ENCODE peak calls at places on chromosomes 16 and 17, in eight cellular contexts. L, J, H, B, Y, M, P and G are unnamed samples.

GRCh38 chr17:13537211-13537610 is 64.5 kb downstream of the HS3ST3A1 start:
- DNase-seq in Y (no peak), M (no peak), H (no peak), P (no peak), L (no peak), B (no peak), J (no peak), G (no peak)

GRCh38 chr17:16013943-16014407 is 14.4 kb downstream of the TTC19 start:
- DNase-seq in B (no peak), P (no peak), J (peak), L (no peak), Y (peak), M (no peak), H (no peak), G (no peak)

GRCh38 chr17:74272731-74273201 is 1.3 kb upstream of the DNAI2 start:
- DNase-seq in L (no peak), B (no peak), Y (no peak), J (no peak), H (no peak), P (no peak), M (no peak), G (no peak)

GRCh38 chr16:27465483-27465879 is 63.5 kb downstream of the IL21R start:
- DNase-seq in Y (no peak), B (no peak), P (no peak), H (peak), J (no peak), M (no peak), L (no peak), G (no peak)

GRCh38 chr17:29592850-29593545 is at the start of gene ANKRD13B:
- DNase-seq in L (no peak), M (no peak), P (peak), Y (no peak), H (peak), B (peak), J (no peak), G (peak)

GRCh38 chr16:63719926-63720325 is 1401.9 kb downstream of the CDH11 start:
- DNase-seq in H (no peak), P (no peak), Y (no peak), J (no peak), B (no peak), L (no peak), M (no peak), G (no peak)

GRCh38 chr17:69012895-69013805 is 47.6 kb downstream of the ABCA9 start:
- DNase-seq in M (no peak), J (no peak), L (no peak), Y (no peak), B (no peak), H (no peak), P (no peak), G (no peak)

GRCh38 chr16:55588799-55589198 is 22.3 kb downstream of the CAPNS2 start:
- DNase-seq in H (no peak), B (no peak), M (no peak), J (no peak), L (no peak), P (no peak), Y (no peak), G (no peak)

GRCh38 chr16:11007714-11008240 is 63.4 kb downstream of the CLEC16A start:
- DNase-seq in J (no peak), M (no peak), Y (no peak), B (no peak), P (no peak), H (no peak), L (no peak), G (no peak)

GRCh38 chr16:11203111-11203623 is 52.8 kb downstream of the SOCS1 start:
- DNase-seq in B (no peak), Y (no peak), P (no peak), J (no peak), M (no peak), L (no peak), H (no peak), G (no peak)

GRCh38 chr16:10390867-10391266 is 5.0 kb downstream of the ATF7IP2 start:
- DNase-seq in L (no peak), H (no peak), J (no peak), B (no peak), M (no peak), P (no peak), Y (no peak), G (no peak)

GRCh38 chr17:79482719-79483118 is 128.1 kb downstream of the RBFOX3 start:
- DNase-seq in J (no peak), B (no peak), P (no peak), M (no peak), L (no peak), H (no peak), Y (no peak), G (no peak)

GRCh38 chr17:6041261-6041660 is 28.9 kb upstream of the WSCD1 start:
- DNase-seq in Y (no peak), J (no peak), H (peak), L (no peak), M (no peak), B (no peak), P (no peak), G (no peak)

GRCh38 chr16:89949121-89949742 is 677 bp downstream of the DEF8 start:
- DNase-seq in M (no peak), P (no peak), L (no peak), H (peak), J (no peak), B (no peak), Y (no peak), G (no peak)

GRCh38 chr17:79388556-79389295 is 222.1 kb downstream of the RBFOX3 start:
- DNase-seq in Y (no peak), B (peak), L (no peak), M (no peak), P (peak), J (peak), H (peak), G (no peak)

GRCh38 chr17:36136439-36136838 is 32.8 kb downstream of the CCL4 start:
- DNase-seq in H (no peak), M (no peak), J (no peak), L (no peak), B (no peak), Y (no peak), P (no peak), G (no peak)

GRCh38 chr16:2983706-2984136 is 3.5 kb upstream of the PKMYT1 start:
- DNase-seq in B (peak), P (peak), L (peak), H (peak), J (peak), M (peak), Y (peak), G (peak)

GRCh38 chr17:36850794-36851193 is 86.5 kb upstream of the LHX1 start:
- DNase-seq in J (peak), Y (no peak), L (no peak), H (no peak), M (no peak), P (no peak), B (no peak), G (no peak)

GRCh38 chr16:68399456-68399855 is 48.9 kb downstream of the SMPD3 start:
- DNase-seq in L (no peak), P (no peak), B (no peak), J (no peak), Y (no peak), M (no peak), H (peak), G (no peak)

GRCh38 chr16:56584276-56584675 is 5.1 kb upstream of the MT3 start:
- DNase-seq in B (no peak), J (no peak), L (no peak), H (no peak), P (no peak), M (no peak), Y (no peak), G (no peak)

GRCh38 chr17:28526381-28526780 is 20.2 kb downstream of the FOXN1 start:
- DNase-seq in P (no peak), H (no peak), J (no peak), M (no peak), Y (no peak), L (no peak), B (no peak), G (no peak)

GRCh38 chr17:42809250-42809649 is 10.6 kb downstream of the CNTD1 start:
- DNase-seq in Y (peak), L (peak), H (no peak), J (peak), B (no peak), M (no peak), P (no peak), G (no peak)

GRCh38 chr17:1995321-1996242 is 29.6 kb downstream of the RTN4RL1 start:
- DNase-seq in Y (no peak), B (no peak), H (no peak), P (no peak), L (no peak), J (no peak), M (no peak), G (no peak)

GRCh38 chr16:81798311-81799137 is 19.4 kb downstream of the PLCG2 start:
- DNase-seq in B (peak), J (no peak), Y (no peak), M (no peak), L (no peak), P (no peak), H (peak), G (no peak)

GRCh38 chr16:78738557-78738956 is 639.1 kb downstream of the WWOX start:
- DNase-seq in P (no peak), B (no peak), Y (no peak), L (no peak), H (no peak), M (no peak), J (no peak), G (no peak)

GRCh38 chr17:29595107-29595942 is 2.4 kb downstream of the ANKRD13B start:
- DNase-seq in Y (no peak), M (no peak), H (no peak), L (no peak), P (no peak), B (no peak), J (no peak), G (no peak)

GRCh38 chr17:66369830-66370229 is 67.4 kb downstream of the PRKCA start:
- DNase-seq in M (no peak), Y (no peak), L (no peak), H (no peak), J (no peak), P (no peak), B (no peak), G (no peak)

GRCh38 chr17:33292981-33293867 is at the start of gene ASIC2:
- DNase-seq in B (no peak), Y (no peak), H (peak), P (peak), L (no peak), M (no peak), J (no peak), G (no peak)

GRCh38 chr16:84844049-84844350 is 24.2 kb downstream of the CRISPLD2 start:
- DNase-seq in P (no peak), Y (no peak), B (no peak), M (no peak), H (no peak), J (no peak), L (no peak), G (no peak)

GRCh38 chr17:1769826-1770477 is 8.1 kb downstream of the SERPINF1 start:
- DNase-seq in J (no peak), B (no peak), P (no peak), H (no peak), L (no peak), M (no peak), Y (no peak), G (peak)

GRCh38 chr17:78357177-78357586 is 2.7 kb downstream of the SOCS3 start:
- DNase-seq in L (no peak), Y (no peak), P (peak), B (no peak), M (no peak), H (no peak), J (no peak), G (no peak)

GRCh38 chr16:4534151-4534790 is 4.3 kb downstream of the CDIP1 start:
- DNase-seq in Y (no peak), B (no peak), H (no peak), M (no peak), P (no peak), L (no peak), J (no peak), G (peak)

GRCh38 chr17:59093702-59094231 is 12.9 kb downstream of the TRIM37 start:
- DNase-seq in L (no peak), B (no peak), H (no peak), Y (peak), J (peak), P (peak), M (no peak), G (no peak)

GRCh38 chr16:15404792-15405191 is 9.2 kb downstream of the MPV17L start:
- DNase-seq in Y (no peak), B (no peak), J (no peak), L (no peak), H (no peak), P (no peak), M (no peak), G (no peak)

GRCh38 chr17:68429881-68430280 is 27.4 kb downstream of the WIPI1 start:
- DNase-seq in H (peak), J (no peak), L (no peak), B (no peak), P (no peak), Y (no peak), M (peak), G (no peak)

GRCh38 chr17:43844241-43844640 is 2.7 kb upstream of the CD300LG start:
- DNase-seq in J (no peak), M (no peak), L (no peak), P (no peak), B (no peak), H (no peak), Y (no peak), G (no peak)

GRCh38 chr17:64508683-64509082 is 1.9 kb downstream of the CEP95 start:
- DNase-seq in Y (no peak), M (no peak), P (no peak), L (no peak), B (no peak), J (no peak), H (no peak), G (no peak)
- H3K4me3 ChIP-seq in Y (peak), M (peak), P (no peak), L (no peak), B (peak), J (no peak), H (no peak), G (no peak)

GRCh38 chr16:678209-678857 is 1.9 kb upstream of the STUB1 start:
- DNase-seq in Y (no peak), B (no peak), P (no peak), M (no peak), J (no peak), H (no peak), L (no peak), G (no peak)
- TF ChIP-seq CTCF in Y (no peak), B (no peak), P (no peak), M (no peak), J (no peak), H (no peak), L (no peak), G (no peak)

GRCh38 chr17:4142107-4142900 is 526 bp downstream of the ZZEF1 start:
- DNase-seq in P (peak), B (peak), M (peak), L (no peak), J (no peak), H (no peak), Y (no peak), G (no peak)

GRCh38 chr17:4147751-4148310 is 4.8 kb downstream of the CYB5D2 start:
- DNase-seq in B (no peak), M (no peak), J (no peak), H (no peak), P (no peak), Y (no peak), L (no peak), G (no peak)

GRCh38 chr17:4140125-4140524 is 2.7 kb downstream of the ZZEF1 start:
- DNase-seq in P (no peak), J (no peak), L (no peak), H (no peak), Y (no peak), M (no peak), B (no peak), G (no peak)

GRCh38 chr17:4143563-4144410 is 790 bp downstream of the CYB5D2 start:
- DNase-seq in J (peak), Y (peak), L (peak), P (peak), M (peak), H (peak), B (peak), G (peak)

GRCh38 chr17:4144411-4144747 is 1.4 kb downstream of the CYB5D2 start:
- DNase-seq in M (no peak), Y (no peak), B (no peak), L (no peak), J (no peak), H (no peak), P (peak), G (no peak)
- H3K4me3 ChIP-seq in M (peak), Y (peak), B (peak), L (peak), J (peak), H (peak), P (peak), G (peak)

GRCh38 chr16:66152841-66153525 is 213.5 kb upstream of the CDH5 start:
- DNase-seq in P (no peak), J (peak), Y (peak), L (no peak), M (no peak), H (no peak), B (no peak), G (no peak)
- TF ChIP-seq CTCF in P (no peak), J (peak), Y (peak), L (no peak), M (no peak), H (no peak), B (no peak), G (no peak)

GRCh38 chr17:3527896-3528603 is 29.6 kb downstream of the TRPV3 start:
- DNase-seq in H (peak), Y (no peak), L (no peak), B (no peak), M (peak), J (no peak), P (no peak), G (no peak)
- H3K4me3 ChIP-seq in H (no peak), Y (no peak), L (no peak), B (no peak), M (no peak), J (no peak), P (no peak), G (no peak)